ENCODE peak calls at places on chromosomes 7 and 10, in ten cellular contexts. X, P, G, I, N, T, U, B, M and Q are unnamed samples.

GRCh38 chr7:64685741-64686140 is 19.8 kb downstream of the ZNF107 start:
- DNase-seq in X (no peak), P (no peak), G (no peak), I (no peak), N (no peak), T (no peak), U (no peak), B (no peak), M (peak), Q (no peak)

GRCh38 chr7:107277331-107277730 is 108.5 kb downstream of the HBP1 start:
- DNase-seq in X (no peak), P (no peak), G (no peak), I (no peak), N (no peak), T (no peak), U (no peak), B (no peak), M (peak), Q (no peak)

GRCh38 chr7:5088906-5089305 is 43.2 kb downstream of the RBAK start:
- DNase-seq in X (no peak), P (no peak), G (no peak), I (no peak), N (no peak), T (no peak), U (no peak), B (no peak), M (peak), Q (no peak)

GRCh38 chr7:24075426-24075810 is 208.6 kb upstream of the NPY start:
- DNase-seq in X (no peak), P (no peak), G (no peak), I (no peak), N (no peak), T (no peak), U (no peak), B (no peak), M (no peak), Q (no peak)

GRCh38 chr10:53023411-53023810 is 250.8 kb upstream of the MBL2 start:
- DNase-seq in X (no peak), P (no peak), G (no peak), I (no peak), N (no peak), T (no peak), U (no peak), B (no peak), M (peak), Q (no peak)

GRCh38 chr10:131853610-131853964 is 47.2 kb upstream of the PPP2R2D start:
- DNase-seq in X (no peak), P (peak), G (no peak), I (no peak), N (no peak), T (no peak), U (no peak), B (no peak), M (no peak), Q (no peak)

GRCh38 chr10:22690158-22690557 is 24.2 kb downstream of the PIP4K2A start:
- DNase-seq in X (no peak), P (no peak), G (no peak), I (no peak), N (no peak), T (no peak), U (no peak), B (no peak), M (no peak), Q (no peak)

GRCh38 chr7:68280931-68281330 is 1284.3 kb downstream of the TYW1 start:
- DNase-seq in X (no peak), P (no peak), G (no peak), I (no peak), N (no peak), T (no peak), U (no peak), B (no peak), M (no peak), Q (no peak)

GRCh38 chr10:34235164-34235832 is 579.8 kb downstream of the PARD3 start:
- DNase-seq in X (no peak), P (no peak), G (peak), I (no peak), N (no peak), T (no peak), U (no peak), B (no peak), M (peak), Q (no peak)

GRCh38 chr7:41508755-41509154 is 194.1 kb downstream of the INHBA start:
- DNase-seq in X (no peak), P (no peak), G (no peak), I (no peak), N (no peak), T (no peak), U (no peak), B (no peak), M (peak), Q (no peak)

GRCh38 chr10:73586583-73586984 is 4.6 kb downstream of the USP54 start:
- DNase-seq in X (no peak), P (no peak), G (peak), I (no peak), N (peak), T (no peak), U (no peak), B (peak), M (peak), Q (no peak)

GRCh38 chr10:98748298-98748697 is 301.6 kb upstream of the HPS1 start:
- DNase-seq in X (peak), P (no peak), G (peak), I (no peak), N (peak), T (peak), U (no peak), B (peak), M (peak), Q (peak)

GRCh38 chr10:8043569-8044306 is 10.8 kb upstream of the GATA3 start:
- DNase-seq in X (peak), P (no peak), G (no peak), I (no peak), N (no peak), T (no peak), U (no peak), B (no peak), M (no peak), Q (no peak)

GRCh38 chr7:28782362-28782761 is 175.8 kb downstream of the TRIL start:
- DNase-seq in X (no peak), P (no peak), G (no peak), I (no peak), N (no peak), T (no peak), U (no peak), B (no peak), M (no peak), Q (no peak)

GRCh38 chr10:6065845-6066244 is 3.7 kb upstream of the IL2RA start:
- DNase-seq in X (no peak), P (no peak), G (no peak), I (no peak), N (no peak), T (no peak), U (no peak), B (no peak), M (no peak), Q (no peak)

GRCh38 chr7:96321670-96322372 is at the start of gene SLC25A13:
- DNase-seq in X (peak), P (peak), G (peak), I (peak), N (peak), T (no peak), U (peak), B (peak), M (peak), Q (peak)

GRCh38 chr7:83325083-83325482 is 162.4 kb upstream of the PCLO start:
- DNase-seq in X (no peak), P (no peak), G (no peak), I (no peak), N (no peak), T (no peak), U (no peak), B (no peak), M (no peak), Q (no peak)

GRCh38 chr10:49062229-49062628 is 53.1 kb downstream of the VSTM4 start:
- DNase-seq in X (no peak), P (no peak), G (no peak), I (no peak), N (no peak), T (no peak), U (no peak), B (no peak), M (no peak), Q (no peak)

GRCh38 chr10:119313024-119313423 is 105.7 kb downstream of the GRK5 start:
- DNase-seq in X (no peak), P (no peak), G (no peak), I (no peak), N (no peak), T (no peak), U (no peak), B (no peak), M (no peak), Q (no peak)

GRCh38 chr10:15879663-15880062 is 19.4 kb upstream of the MINDY3 start:
- DNase-seq in X (no peak), P (no peak), G (no peak), I (no peak), N (no peak), T (no peak), U (no peak), B (no peak), M (peak), Q (no peak)

GRCh38 chr7:77995717-77996116 is 197.1 kb downstream of the PHTF2 start:
- DNase-seq in X (no peak), P (no peak), G (no peak), I (no peak), N (no peak), T (no peak), U (no peak), B (no peak), M (no peak), Q (no peak)

GRCh38 chr7:108335264-108335918 is 120.8 kb downstream of the NRCAM start:
- DNase-seq in X (peak), P (no peak), G (peak), I (no peak), N (no peak), T (no peak), U (no peak), B (peak), M (no peak), Q (no peak)

GRCh38 chr7:47576909-47577255 is 5.0 kb downstream of the TNS3 start:
- DNase-seq in X (no peak), P (no peak), G (no peak), I (no peak), N (no peak), T (no peak), U (no peak), B (no peak), M (no peak), Q (no peak)

GRCh38 chr7:28984631-28985030 is 26.5 kb upstream of the TRIL start:
- DNase-seq in X (no peak), P (no peak), G (peak), I (peak), N (peak), T (no peak), U (peak), B (peak), M (peak), Q (no peak)

GRCh38 chr10:71623098-71623985 is 96.2 kb downstream of the C10orf105 start:
- DNase-seq in X (peak), P (no peak), G (peak), I (no peak), N (no peak), T (no peak), U (peak), B (no peak), M (peak), Q (peak)

GRCh38 chr7:150645259-150646020 is 13.3 kb upstream of the GIMAP6 start:
- DNase-seq in X (no peak), P (no peak), G (no peak), I (no peak), N (no peak), T (no peak), U (no peak), B (no peak), M (no peak), Q (no peak)

GRCh38 chr7:150642926-150643325 is 10.7 kb upstream of the GIMAP6 start:
- DNase-seq in X (no peak), P (no peak), G (no peak), I (no peak), N (no peak), T (no peak), U (no peak), B (no peak), M (no peak), Q (no peak)

DNA sequence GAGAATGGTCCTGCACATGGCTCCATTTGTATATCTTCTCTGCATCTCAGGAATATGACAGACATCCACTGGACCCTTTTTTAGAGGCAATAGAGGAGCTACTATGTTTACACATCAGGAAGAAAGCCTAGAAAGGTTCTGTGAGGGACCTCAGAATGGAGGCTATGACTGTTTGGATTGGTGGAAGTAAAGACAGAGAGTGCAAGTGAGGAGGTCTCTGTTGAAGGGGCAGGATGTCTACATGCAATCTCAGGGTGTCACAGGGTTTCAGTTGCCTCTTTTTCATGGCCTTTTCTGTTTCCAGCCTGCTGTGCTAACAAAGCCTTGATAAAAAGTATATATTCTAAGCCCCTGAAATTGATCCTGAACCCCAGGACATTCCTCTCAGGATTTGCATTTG is 9.7 kb upstream of the GIMAP6 start:
- DNase-seq in X (no peak), P (no peak), G (no peak), I (no peak), N (no peak), T (no peak), U (no peak), B (no peak), M (no peak), Q (no peak)
- TF ChIP-seq CTCF in X (no peak), P (no peak), G (no peak), I (no peak), N (no peak), T (no peak), U (no peak), B (no peak), M (no peak), Q (no peak)

DNA sequence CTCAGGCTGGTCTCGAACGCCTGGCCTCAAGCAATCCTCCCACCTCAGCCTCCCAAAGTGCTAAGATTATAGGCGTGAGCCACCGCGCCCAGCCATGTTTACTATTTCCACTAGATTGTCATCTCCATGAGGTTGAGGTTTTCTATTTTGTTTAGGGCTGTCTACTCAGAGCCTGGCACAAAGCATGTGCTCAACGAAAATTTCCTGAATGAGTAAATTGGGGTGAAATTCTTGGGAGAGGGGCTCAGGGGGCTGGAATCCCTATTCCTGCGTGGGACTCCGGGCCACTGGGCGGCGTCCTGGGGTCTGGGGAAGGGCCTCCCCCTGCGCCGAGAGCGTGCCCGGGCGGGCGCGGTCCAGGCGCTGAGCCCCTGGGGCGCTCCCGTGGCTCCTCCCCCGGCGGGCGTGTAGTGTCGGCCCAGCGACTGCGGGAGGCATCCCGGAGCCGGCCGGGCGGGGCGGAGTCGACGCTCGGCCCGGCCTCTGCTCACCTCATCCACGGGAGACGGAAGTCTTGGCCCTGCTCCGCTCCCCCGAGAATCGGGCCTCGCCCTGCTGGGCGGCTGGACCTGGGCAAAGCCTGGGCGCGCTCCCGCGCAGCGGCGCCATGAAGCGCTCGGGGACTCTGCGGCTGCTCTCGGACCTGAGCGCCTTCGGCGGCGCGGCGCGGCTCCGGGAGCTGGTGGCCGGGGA is at the start of gene HPS6:
- DNase-seq in X (peak), P (peak), G (peak), I (peak), N (peak), T (no peak), U (peak), B (peak), M (peak), Q (peak)
- TF ChIP-seq CTCF in X (no peak), P (no peak), G (no peak), I (peak), N (no peak), T (no peak), U (peak), B (peak), M (no peak), Q (peak)

GRCh38 chr7:35035511-35035921 is 1.8 kb downstream of the DPY19L1 start:
- DNase-seq in X (no peak), P (no peak), G (peak), I (no peak), N (no peak), T (no peak), U (peak), B (peak), M (peak), Q (no peak)
- TF ChIP-seq CTCF in X (no peak), P (no peak), G (peak), I (no peak), N (no peak), T (no peak), U (peak), B (no peak), M (peak), Q (no peak)

DNA sequence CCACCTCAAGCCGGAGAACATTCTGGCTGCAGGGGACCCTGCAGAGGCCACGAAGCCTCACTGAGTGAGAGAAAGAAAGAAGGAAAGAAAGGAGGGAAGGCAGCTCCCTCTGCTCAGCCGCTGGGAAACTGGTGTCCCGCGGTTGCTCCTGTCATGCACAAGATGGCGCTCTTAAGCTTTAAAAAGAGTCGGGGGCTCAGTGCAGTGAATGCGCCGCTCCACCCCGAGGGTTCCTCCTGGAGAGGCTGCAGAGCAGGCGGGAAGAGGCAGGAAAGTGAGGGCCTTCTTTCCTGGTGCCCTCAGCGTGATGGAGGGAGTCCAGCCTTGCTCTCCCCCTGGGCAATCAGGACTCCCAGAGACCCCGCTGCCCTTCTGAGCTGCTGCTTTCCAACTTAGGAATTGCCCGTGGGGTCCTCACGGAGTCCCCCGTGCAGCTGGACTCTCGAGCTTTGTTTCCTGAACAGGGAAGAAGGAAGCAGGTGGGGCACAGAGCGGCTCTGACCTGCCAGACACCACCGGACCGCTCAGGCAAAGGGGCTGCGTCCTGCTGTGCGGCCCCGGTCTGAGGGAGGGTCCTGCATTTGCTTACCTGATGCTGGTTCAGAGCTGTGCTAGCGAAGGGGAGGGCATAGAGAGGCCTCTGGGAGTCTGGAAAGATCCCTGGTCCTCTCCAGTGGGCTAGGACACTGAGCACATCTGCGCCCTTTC is 141.9 kb upstream of the MKI67 start:
- DNase-seq in X (peak), P (peak), G (no peak), I (peak), N (no peak), T (peak), U (peak), B (peak), M (no peak), Q (peak)
- TF ChIP-seq CTCF in X (peak), P (peak), G (peak), I (peak), N (no peak), T (peak), U (peak), B (no peak), M (peak), Q (peak)

GRCh38 chr7:139127648-139128047 is 18.1 kb upstream of the ZC3HAV1 start:
- DNase-seq in X (no peak), P (no peak), G (peak), I (no peak), N (no peak), T (no peak), U (no peak), B (no peak), M (no peak), Q (no peak)
- TF ChIP-seq CTCF in X (no peak), P (no peak), G (peak), I (no peak), N (no peak), T (no peak), U (no peak), B (no peak), M (no peak), Q (no peak)

GRCh38 chr10:43237128-43237527 is 29.7 kb downstream of the RASGEF1A start:
- DNase-seq in X (no peak), P (peak), G (no peak), I (no peak), N (no peak), T (no peak), U (no peak), B (no peak), M (no peak), Q (no peak)
- TF ChIP-seq CTCF in X (no peak), P (no peak), G (no peak), I (no peak), N (no peak), T (no peak), U (no peak), B (no peak), M (no peak), Q (no peak)

GRCh38 chr10:86685893-86686632 is 17.8 kb downstream of the LDB3 start:
- DNase-seq in X (no peak), P (no peak), G (no peak), I (no peak), N (no peak), T (no peak), U (no peak), B (no peak), M (no peak), Q (no peak)

GRCh38 chr10:86682675-86683074 is 14.4 kb downstream of the LDB3 start:
- DNase-seq in X (no peak), P (no peak), G (no peak), I (no peak), N (no peak), T (no peak), U (no peak), B (no peak), M (no peak), Q (no peak)

GRCh38 chr10:86681722-86682386 is 13.5 kb downstream of the LDB3 start:
- DNase-seq in X (no peak), P (no peak), G (no peak), I (no peak), N (no peak), T (no peak), U (no peak), B (no peak), M (no peak), Q (no peak)

GRCh38 chr10:86685416-86685815 is 17.1 kb downstream of the LDB3 start:
- DNase-seq in X (no peak), P (no peak), G (no peak), I (no peak), N (no peak), T (no peak), U (no peak), B (no peak), M (no peak), Q (no peak)

DNA sequence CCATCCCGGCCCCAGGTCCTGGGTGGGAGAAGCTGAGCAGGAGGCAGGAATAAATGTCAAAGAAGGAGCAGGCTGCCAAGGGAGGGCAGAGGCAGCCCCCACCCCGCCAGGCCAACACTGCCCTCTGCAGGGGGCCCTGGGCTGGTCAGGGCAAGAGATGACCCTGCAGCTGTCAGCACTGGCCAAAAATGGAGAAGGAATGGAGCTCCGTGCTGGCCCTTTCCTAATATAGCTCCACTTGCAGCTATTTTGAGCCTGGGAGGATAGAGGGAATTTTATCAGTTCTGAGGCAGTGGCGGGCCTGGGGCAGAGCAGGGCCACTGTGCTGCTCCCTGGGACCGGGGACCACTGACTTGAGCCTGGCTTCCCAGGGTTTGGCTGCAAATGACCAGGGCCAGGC is 16.0 kb downstream of the LDB3 start:
- DNase-seq in X (peak), P (no peak), G (no peak), I (peak), N (no peak), T (no peak), U (no peak), B (no peak), M (no peak), Q (peak)
- TF ChIP-seq CTCF in X (peak), P (peak), G (peak), I (peak), N (peak), T (peak), U (peak), B (no peak), M (peak), Q (peak)